ENCODE peak calls at places on chromosomes 7 and 10, in eight cellular contexts. One of them, this sample, is unnamed.

GRCh38 chr7:131562941-131563340 is 6.5 kb upstream of the PODXL start:
- DNase-seq in skeletal muscle cell: no peak
- DNase-seq in central memory CD4-positive, alpha-beta T cell: no peak
- DNase-seq in HEK293T: no peak
- DNase-seq in HS-5: no peak
- DNase-seq in tibial artery: no peak
- DNase-seq in brain microvascular endothelial cell: peak
- DNase-seq in NCI-H1417: no peak
- DNase-seq in this sample: no peak

GRCh38 chr7:48424731-48425130 is 253.5 kb downstream of the ABCA13 start:
- DNase-seq in skeletal muscle cell: no peak
- DNase-seq in central memory CD4-positive, alpha-beta T cell: no peak
- DNase-seq in HEK293T: peak
- DNase-seq in HS-5: peak
- DNase-seq in tibial artery: no peak
- DNase-seq in brain microvascular endothelial cell: peak
- DNase-seq in NCI-H1417: peak
- DNase-seq in this sample: no peak

GRCh38 chr7:46633816-46634215 is 712.7 kb upstream of the IGFBP3 start:
- DNase-seq in skeletal muscle cell: no peak
- DNase-seq in central memory CD4-positive, alpha-beta T cell: no peak
- DNase-seq in HEK293T: no peak
- DNase-seq in HS-5: no peak
- DNase-seq in tibial artery: no peak
- DNase-seq in brain microvascular endothelial cell: no peak
- DNase-seq in NCI-H1417: peak
- DNase-seq in this sample: no peak

GRCh38 chr7:157555308-157555707 is 218.5 kb downstream of the DNAJB6 start:
- DNase-seq in skeletal muscle cell: no peak
- DNase-seq in central memory CD4-positive, alpha-beta T cell: no peak
- DNase-seq in HEK293T: no peak
- DNase-seq in HS-5: no peak
- DNase-seq in tibial artery: peak
- DNase-seq in brain microvascular endothelial cell: peak
- DNase-seq in NCI-H1417: no peak
- DNase-seq in this sample: peak

GRCh38 chr7:141664450-141664849 is 37.5 kb downstream of the DENND11 start:
- DNase-seq in skeletal muscle cell: no peak
- DNase-seq in central memory CD4-positive, alpha-beta T cell: no peak
- DNase-seq in HEK293T: no peak
- DNase-seq in HS-5: no peak
- DNase-seq in tibial artery: peak
- DNase-seq in brain microvascular endothelial cell: no peak
- DNase-seq in NCI-H1417: no peak
- DNase-seq in this sample: no peak

GRCh38 chr7:55251313-55251712 is 113.8 kb upstream of the LANCL2 start:
- DNase-seq in skeletal muscle cell: no peak
- DNase-seq in central memory CD4-positive, alpha-beta T cell: no peak
- DNase-seq in HEK293T: no peak
- DNase-seq in HS-5: no peak
- DNase-seq in tibial artery: no peak
- DNase-seq in brain microvascular endothelial cell: no peak
- DNase-seq in NCI-H1417: no peak
- DNase-seq in this sample: no peak

GRCh38 chr10:102615361-102615760 is 28.9 kb upstream of the TRIM8 start:
- DNase-seq in skeletal muscle cell: no peak
- DNase-seq in central memory CD4-positive, alpha-beta T cell: no peak
- DNase-seq in HEK293T: peak
- DNase-seq in HS-5: no peak
- DNase-seq in tibial artery: no peak
- DNase-seq in brain microvascular endothelial cell: no peak
- DNase-seq in NCI-H1417: peak
- DNase-seq in this sample: peak

GRCh38 chr10:10830316-10831061 is 187.2 kb upstream of the CELF2 start:
- DNase-seq in skeletal muscle cell: peak
- DNase-seq in central memory CD4-positive, alpha-beta T cell: no peak
- DNase-seq in HEK293T: no peak
- DNase-seq in HS-5: peak
- DNase-seq in tibial artery: no peak
- DNase-seq in brain microvascular endothelial cell: peak
- DNase-seq in NCI-H1417: no peak
- DNase-seq in this sample: no peak

GRCh38 chr10:87845624-87846377 is 17.5 kb downstream of the KLLN start:
- DNase-seq in skeletal muscle cell: no peak
- DNase-seq in central memory CD4-positive, alpha-beta T cell: no peak
- DNase-seq in HEK293T: peak
- DNase-seq in HS-5: no peak
- DNase-seq in tibial artery: no peak
- DNase-seq in brain microvascular endothelial cell: peak
- DNase-seq in NCI-H1417: peak
- DNase-seq in this sample: no peak

GRCh38 chr7:146090023-146090645 is 26.5 kb upstream of the CNTNAP2 start:
- DNase-seq in skeletal muscle cell: no peak
- DNase-seq in central memory CD4-positive, alpha-beta T cell: no peak
- DNase-seq in HEK293T: peak
- DNase-seq in HS-5: no peak
- DNase-seq in tibial artery: no peak
- DNase-seq in brain microvascular endothelial cell: no peak
- DNase-seq in NCI-H1417: peak
- DNase-seq in this sample: no peak